ENCODE peak calls at places on chromosomes 6 and 20, in eight cellular contexts. L is amniotic epithelial cell, O is retina, Z is EH, C is brain microvascular endothelial cell, P is glutamatergic neuron, G is RPMI7951, U is AG04450. N is an unnamed sample.

GRCh38 chr6:79313254-79313653 is 78.8 kb upstream of the HMGN3 start:
- DNase-seq in L (peak), O (no peak), Z (no peak), C (no peak), P (no peak), G (no peak), U (no peak), N (no peak)

GRCh38 chr6:118558811-118559217 is 10.7 kb downstream of the PLN start:
- DNase-seq in L (no peak), O (no peak), Z (peak), C (peak), P (no peak), G (no peak), U (no peak), N (no peak)

GRCh38 chr6:161109366-161109765 is 117.8 kb downstream of the MAP3K4 start:
- DNase-seq in L (no peak), O (no peak), Z (no peak), C (no peak), P (no peak), G (no peak), U (no peak), N (no peak)

GRCh38 chr6:154243793-154244768 is 112.5 kb downstream of the IPCEF1 start:
- DNase-seq in L (no peak), O (no peak), Z (no peak), C (no peak), P (no peak), G (no peak), U (no peak), N (no peak)

GRCh38 chr6:159646731-159647130 is 46.3 kb downstream of the SOD2 start:
- DNase-seq in L (peak), O (no peak), Z (peak), C (no peak), P (no peak), G (peak), U (no peak), N (no peak)

GRCh38 chr20:62606551-62607201 is 35.6 kb upstream of the SLCO4A1 start:
- DNase-seq in L (no peak), O (no peak), Z (peak), C (no peak), P (no peak), G (peak), U (no peak), N (no peak)

GRCh38 chr6:62286470-62286843 is 432 bp upstream of the KHDRBS2 start:
- DNase-seq in L (no peak), O (no peak), Z (no peak), C (no peak), P (no peak), G (no peak), U (no peak), N (no peak)

GRCh38 chr20:33646191-33646590 is 15.9 kb upstream of the C20orf144 start:
- DNase-seq in L (no peak), O (no peak), Z (no peak), C (no peak), P (no peak), G (no peak), U (no peak), N (no peak)

GRCh38 chr6:125793863-125794262 is 3.1 kb downstream of the NCOA7 start:
- DNase-seq in L (no peak), O (no peak), Z (no peak), C (no peak), P (no peak), G (no peak), U (no peak), N (no peak)

GRCh38 chr20:18849131-18849530 is 35.5 kb downstream of the SCP2D1 start:
- DNase-seq in L (no peak), O (peak), Z (no peak), C (no peak), P (no peak), G (no peak), U (no peak), N (no peak)

GRCh38 chr6:1271071-1271763 is 40.7 kb upstream of the FOXQ1 start:
- DNase-seq in L (peak), O (no peak), Z (no peak), C (no peak), P (no peak), G (no peak), U (no peak), N (no peak)

GRCh38 chr6:56637640-56638039 is 5.0 kb downstream of the DST start:
- DNase-seq in L (peak), O (peak), Z (peak), C (peak), P (no peak), G (peak), U (peak), N (no peak)

GRCh38 chr6:11427827-11428245 is 109.7 kb upstream of the TMEM170B start:
- DNase-seq in L (peak), O (no peak), Z (peak), C (peak), P (no peak), G (peak), U (no peak), N (no peak)

GRCh38 chr6:41191569-41191968 is 9.4 kb downstream of the TREML2 start:
- DNase-seq in L (peak), O (peak), Z (peak), C (no peak), P (peak), G (no peak), U (no peak), N (no peak)

GRCh38 chr6:21229061-21229460 is 364.5 kb upstream of the SOX4 start:
- DNase-seq in L (no peak), O (no peak), Z (no peak), C (no peak), P (no peak), G (no peak), U (no peak), N (no peak)

GRCh38 chr6:104606361-104606760 is 253.4 kb downstream of the HACE1 start:
- DNase-seq in L (no peak), O (no peak), Z (no peak), C (no peak), P (no peak), G (no peak), U (no peak), N (no peak)

GRCh38 chr6:146598785-146599405 is at the start of gene ADGB:
- DNase-seq in L (peak), O (peak), Z (peak), C (peak), P (peak), G (peak), U (peak), N (no peak)

GRCh38 chr6:41039060-41039998 is at the start of gene UNC5CL:
- DNase-seq in L (peak), O (no peak), Z (peak), C (peak), P (peak), G (no peak), U (no peak), N (peak)

GRCh38 chr20:63156221-63156671 is 59.7 kb downstream of the YTHDF1 start:
- DNase-seq in L (no peak), O (no peak), Z (no peak), C (no peak), P (peak), G (peak), U (no peak), N (no peak)

GRCh38 chr6:116572162-116572561 is 858 bp downstream of the RWDD1 start:
- DNase-seq in L (peak), O (peak), Z (peak), C (peak), P (no peak), G (peak), U (no peak), N (no peak)

GRCh38 chr6:75273009-75273408 is 11.6 kb downstream of the TMEM30A start:
- DNase-seq in L (peak), O (no peak), Z (no peak), C (no peak), P (no peak), G (no peak), U (no peak), N (no peak)